ENCODE peak calls at places on chromosome 21, in five cellular contexts. M, R, K, H and D are unnamed samples.

GRCh38 chr21:34592120-34592561 is 22.8 kb downstream of the RCAN1 start:
- DNase-seq in M (peak), R (peak), K (no peak), H (peak), D (no peak)

GRCh38 chr21:32524010-32524719 is 61.2 kb downstream of the TCP10L start:
- DNase-seq in M (peak), R (no peak), K (peak), H (no peak), D (peak)

GRCh38 chr21:45001134-45002095 is 61.6 kb downstream of the SLX9 start:
- DNase-seq in M (peak), R (peak), K (peak), H (peak), D (peak)

GRCh38 chr21:31898898-31899630 is 26.2 kb downstream of the HUNK start:
- DNase-seq in M (no peak), R (no peak), K (no peak), H (no peak), D (no peak)

GRCh38 chr21:36835383-36835795 is 131.1 kb downstream of the HLCS start:
- DNase-seq in M (no peak), R (no peak), K (no peak), H (peak), D (no peak)

GRCh38 chr21:43752758-43753438 is 23.2 kb downstream of the CSTB start:
- DNase-seq in M (no peak), R (no peak), K (no peak), H (no peak), D (no peak)

GRCh38 chr21:33655591-33656221 is 13.4 kb downstream of the ITSN1 start:
- DNase-seq in M (peak), R (no peak), K (peak), H (peak), D (peak)

GRCh38 chr21:35578350-35578782 is 482.0 kb downstream of the SETD4 start:
- DNase-seq in M (no peak), R (no peak), K (peak), H (no peak), D (peak)

GRCh38 chr21:45886610-45887026 is 95.0 kb upstream of the COL6A1 start:
- DNase-seq in M (no peak), R (no peak), K (no peak), H (no peak), D (no peak)

GRCh38 chr21:16624468-16625102 is 888.3 kb upstream of the CXADR start:
- DNase-seq in M (no peak), R (no peak), K (peak), H (no peak), D (peak)

GRCh38 chr21:36654341-36654740 is 44.6 kb upstream of the SIM2 start:
- DNase-seq in M (no peak), R (no peak), K (no peak), H (no peak), D (no peak)

GRCh38 chr21:18493420-18493819 is 89.8 kb upstream of the TMPRSS15 start:
- DNase-seq in M (no peak), R (no peak), K (peak), H (no peak), D (peak)

GRCh38 chr21:38834725-38835124 is 29.0 kb downstream of the ETS2 start:
- DNase-seq in M (no peak), R (no peak), K (no peak), H (no peak), D (no peak)

GRCh38 chr21:36165356-36165755 is 8.7 kb downstream of the DOP1B start:
- DNase-seq in M (no peak), R (no peak), K (no peak), H (no peak), D (no peak)

GRCh38 chr21:44869860-44870747 is 3.4 kb downstream of the PTTG1IP start:
- DNase-seq in M (peak), R (no peak), K (peak), H (peak), D (peak)

GRCh38 chr21:46100426-46100825 is 2.5 kb downstream of the COL6A2 start:
- DNase-seq in M (peak), R (no peak), K (no peak), H (no peak), D (no peak)

GRCh38 chr21:45809421-45809820 is 165.9 kb downstream of the PCBP3 start:
- DNase-seq in M (no peak), R (no peak), K (no peak), H (no peak), D (no peak)

GRCh38 chr21:27831177-27831576 is 864.3 kb upstream of the ADAMTS5 start:
- DNase-seq in M (no peak), R (no peak), K (no peak), H (no peak), D (no peak)

GRCh38 chr21:40176732-40177131 is 309.5 kb downstream of the PCP4 start:
- DNase-seq in M (no peak), R (no peak), K (no peak), H (no peak), D (no peak)

GRCh38 chr21:45876381-45877159 is 105.0 kb upstream of the COL6A1 start:
- DNase-seq in M (no peak), R (no peak), K (peak), H (no peak), D (peak)

GRCh38 chr21:45853703-45854342 is 127.7 kb upstream of the COL6A1 start:
- DNase-seq in M (no peak), R (no peak), K (no peak), H (no peak), D (no peak)

GRCh38 chr21:16069713-16070112 is 339.9 kb downstream of the USP25 start:
- DNase-seq in M (no peak), R (no peak), K (no peak), H (no peak), D (no peak)

GRCh38 chr21:45308211-45309068 is 20.7 kb upstream of the POFUT2 start:
- DNase-seq in M (peak), R (peak), K (peak), H (no peak), D (no peak)

GRCh38 chr21:43944181-43944633 is 67.9 kb upstream of the TRAPPC10 start:
- DNase-seq in M (no peak), R (peak), K (no peak), H (no peak), D (no peak)

GRCh38 chr21:28445081-28445830 is 547.4 kb downstream of the LTN1 start:
- DNase-seq in M (peak), R (no peak), K (no peak), H (no peak), D (no peak)

GRCh38 chr21:25513810-25514209 is 93.5 kb downstream of the MRPL39 start:
- DNase-seq in M (no peak), R (no peak), K (no peak), H (no peak), D (no peak)

GRCh38 chr21:31117046-31117916 is 79.0 kb upstream of the KRTAP19-8 start:
- DNase-seq in M (peak), R (no peak), K (peak), H (peak), D (peak)

GRCh38 chr21:31408306-31409088 is 64.4 kb upstream of the TIAM1 start:
- DNase-seq in M (no peak), R (no peak), K (no peak), H (no peak), D (no peak)

GRCh38 chr21:42002421-42002958 is 7.7 kb downstream of the ZBTB21 start:
- DNase-seq in M (peak), R (no peak), K (peak), H (no peak), D (peak)

GRCh38 chr21:36694041-36694515 is 4.8 kb upstream of the SIM2 start:
- DNase-seq in M (no peak), R (no peak), K (peak), H (no peak), D (no peak)

GRCh38 chr21:25457411-25457810 is 149.9 kb downstream of the MRPL39 start:
- DNase-seq in M (peak), R (no peak), K (peak), H (no peak), D (peak)

GRCh38 chr21:18705971-18706370 is 302.4 kb upstream of the TMPRSS15 start:
- DNase-seq in M (no peak), R (no peak), K (no peak), H (no peak), D (no peak)

GRCh38 chr21:41653944-41654625 is 112.8 kb downstream of the RIPK4 start:
- DNase-seq in M (peak), R (no peak), K (peak), H (no peak), D (no peak)

GRCh38 chr21:25862596-25862995 is 127.8 kb downstream of the GABPA start:
- DNase-seq in M (no peak), R (no peak), K (peak), H (no peak), D (no peak)

GRCh38 chr21:42336065-42336464 is 14.7 kb downstream of the TFF2 start:
- DNase-seq in M (no peak), R (no peak), K (peak), H (no peak), D (no peak)

GRCh38 chr21:45256021-45256911 is 31.4 kb downstream of the POFUT2 start:
- DNase-seq in M (no peak), R (no peak), K (no peak), H (no peak), D (no peak)

GRCh38 chr21:46079357-46080170 is 18.3 kb upstream of the COL6A2 start:
- DNase-seq in M (peak), R (no peak), K (no peak), H (no peak), D (no peak)

GRCh38 chr21:32021319-32022027 is 148.7 kb downstream of the HUNK start:
- DNase-seq in M (no peak), R (peak), K (peak), H (no peak), D (no peak)

GRCh38 chr21:45104560-45104959 is 30.2 kb downstream of the ADARB1 start:
- DNase-seq in M (no peak), R (no peak), K (peak), H (peak), D (peak)

GRCh38 chr21:33229776-33230517 is at the start of gene IFNAR2:
- DNase-seq in M (peak), R (peak), K (no peak), H (peak), D (peak)